ENCODE peak calls at places on chromosomes 6 and 20, in four cellular contexts. O is H9, A is tibial nerve, M is esophagus squamous epithelium. G is an unnamed sample.

GRCh38 chr6:138311268-138311667 is 66.4 kb upstream of the SMIM28 start:
- DNase-seq in O (no peak), A (no peak), M (no peak), G (no peak)

GRCh38 chr6:38058022-38058421 is 238.5 kb downstream of the ZFAND3 start:
- DNase-seq in O (no peak), A (no peak), M (no peak), G (no peak)

GRCh38 chr20:8756410-8756809 is 312.5 kb upstream of the PLCB4 start:
- DNase-seq in O (no peak), A (no peak), M (no peak), G (no peak)

GRCh38 chr6:155599571-155599970 is 143.9 kb upstream of the NOX3 start:
- DNase-seq in O (no peak), A (no peak), M (no peak), G (no peak)

GRCh38 chr6:143074670-143075318 is 14.1 kb downstream of the AIG1 start:
- DNase-seq in O (no peak), A (no peak), M (no peak), G (no peak)

GRCh38 chr20:62794007-62794724 is 2.1 kb upstream of the MRGBP start:
- DNase-seq in O (peak; percentile 96), A (peak; percentile 94), M (peak; percentile 81), G (peak; percentile 95)

GRCh38 chr6:90078513-90079289 is 184.4 kb downstream of the GJA10 start:
- DNase-seq in O (no peak), A (no peak), M (no peak), G (no peak)

GRCh38 chr6:132931937-132932336 is 117.6 kb downstream of the RPS12 start:
- DNase-seq in O (no peak), A (peak; percentile 19), M (no peak), G (no peak)

GRCh38 chr6:5287205-5287965 is 26.1 kb downstream of the FARS2 start:
- DNase-seq in O (no peak), A (no peak), M (no peak), G (no peak)

GRCh38 chr6:35605600-35605999 is 83.1 kb downstream of the FKBP5 start:
- DNase-seq in O (no peak), A (no peak), M (no peak), G (no peak)

GRCh38 chr6:7087491-7087979 is 20.2 kb upstream of the RREB1 start:
- DNase-seq in O (no peak), A (no peak), M (no peak), G (peak; percentile 6)

GRCh38 chr20:46592580-46593362 is 42.3 kb upstream of the OCSTAMP start:
- DNase-seq in O (peak; percentile 47), A (no peak), M (no peak), G (no peak)

GRCh38 chr6:27161946-27162603 is 85.4 kb upstream of the PRSS16 start:
- DNase-seq in O (no peak), A (no peak), M (no peak), G (no peak)

GRCh38 chr6:42199106-42199981 is 4.6 kb upstream of the GUCA1B start:
- DNase-seq in O (no peak), A (no peak), M (no peak), G (no peak)

GRCh38 chr6:90887764-90888163 is 300.9 kb upstream of the MAP3K7 start:
- DNase-seq in O (no peak), A (no peak), M (no peak), G (no peak)

GRCh38 chr6:135088818-135089809 is 34.5 kb upstream of the HBS1L start:
- DNase-seq in O (no peak), A (no peak), M (no peak), G (no peak)

GRCh38 chr6:130029163-130029562 is 10.8 kb downstream of the L3MBTL3 start:
- DNase-seq in O (no peak), A (no peak), M (no peak), G (no peak)

GRCh38 chr6:138454976-138455706 is 44.2 kb downstream of the NHSL1 start:
- DNase-seq in O (no peak), A (no peak), M (no peak), G (peak; percentile 66)

GRCh38 chr20:56859751-56860366 is 230.8 kb downstream of the TFAP2C start:
- DNase-seq in O (peak; percentile 48), A (no peak), M (no peak), G (no peak)

GRCh38 chr6:16802071-16802470 is 40.8 kb upstream of the ATXN1 start:
- DNase-seq in O (no peak), A (no peak), M (no peak), G (no peak)

GRCh38 chr20:25437153-25437581 is 29.7 kb downstream of the GINS1 start:
- DNase-seq in O (no peak), A (no peak), M (no peak), G (no peak)

GRCh38 chr6:18081669-18082037 is 40.8 kb downstream of the NHLRC1 start:
- DNase-seq in O (no peak), A (no peak), M (no peak), G (no peak)

GRCh38 chr6:13006578-13007300 is 290.2 kb downstream of the PHACTR1 start:
- DNase-seq in O (no peak), A (no peak), M (no peak), G (no peak)

GRCh38 chr6:166969390-166970002 is 13.1 kb upstream of the RNASET2 start:
- DNase-seq in O (no peak), A (no peak), M (no peak), G (no peak)

GRCh38 chr6:33162471-33162870 is 29.8 kb downstream of the COL11A2 start:
- DNase-seq in O (no peak), A (no peak), M (no peak), G (no peak)

GRCh38 chr20:40991181-40991889 is 37.3 kb upstream of the TOP1 start:
- DNase-seq in O (no peak), A (no peak), M (no peak), G (no peak)

GRCh38 chr20:4966826-4967751 is 34.2 kb downstream of the SLC23A2 start:
- DNase-seq in O (no peak), A (no peak), M (no peak), G (no peak)

GRCh38 chr20:51695574-51696303 is 72.5 kb downstream of the ATP9A start:
- DNase-seq in O (no peak), A (no peak), M (no peak), G (no peak)

GRCh38 chr6:116144590-116144989 is 18.7 kb upstream of the COL10A1 start:
- DNase-seq in O (no peak), A (no peak), M (no peak), G (no peak)
- H3K27ac ChIP-seq in O (no peak overlapping the region), A (no peak overlapping the region), M (no peak overlapping the region), G (no peak overlapping the region)

DNA sequence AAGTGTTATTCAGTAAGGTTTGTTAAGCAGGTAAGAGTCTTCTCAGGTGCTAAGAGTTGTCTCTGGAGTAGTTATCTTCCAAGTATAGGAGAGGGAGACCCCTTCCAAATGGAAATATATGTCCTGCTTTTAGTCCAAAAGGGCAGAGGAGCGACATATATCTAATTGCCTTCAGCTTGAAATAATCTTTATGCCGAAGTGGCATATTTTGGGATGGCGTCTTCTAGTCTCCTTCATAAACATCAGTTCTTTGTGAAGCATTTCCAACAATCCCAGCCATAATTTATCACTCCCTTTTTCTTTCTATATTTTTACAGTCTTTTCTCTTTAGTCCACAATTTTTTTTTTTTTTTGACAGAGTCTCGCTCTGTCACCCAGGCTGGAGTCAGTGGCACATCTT is 6.0 kb downstream of the TMC2 start:
- DNase-seq in O (no peak), A (no peak), M (no peak), G (no peak)
- H3K27me3 ChIP-seq in O (no peaks in the 10 kb centered on the region), A (no peaks in the 10 kb centered on the region), M (peaks cover 78% of the 10 kb centered on the region), G (peaks cover 20% of the 10 kb centered on the region)

DNA sequence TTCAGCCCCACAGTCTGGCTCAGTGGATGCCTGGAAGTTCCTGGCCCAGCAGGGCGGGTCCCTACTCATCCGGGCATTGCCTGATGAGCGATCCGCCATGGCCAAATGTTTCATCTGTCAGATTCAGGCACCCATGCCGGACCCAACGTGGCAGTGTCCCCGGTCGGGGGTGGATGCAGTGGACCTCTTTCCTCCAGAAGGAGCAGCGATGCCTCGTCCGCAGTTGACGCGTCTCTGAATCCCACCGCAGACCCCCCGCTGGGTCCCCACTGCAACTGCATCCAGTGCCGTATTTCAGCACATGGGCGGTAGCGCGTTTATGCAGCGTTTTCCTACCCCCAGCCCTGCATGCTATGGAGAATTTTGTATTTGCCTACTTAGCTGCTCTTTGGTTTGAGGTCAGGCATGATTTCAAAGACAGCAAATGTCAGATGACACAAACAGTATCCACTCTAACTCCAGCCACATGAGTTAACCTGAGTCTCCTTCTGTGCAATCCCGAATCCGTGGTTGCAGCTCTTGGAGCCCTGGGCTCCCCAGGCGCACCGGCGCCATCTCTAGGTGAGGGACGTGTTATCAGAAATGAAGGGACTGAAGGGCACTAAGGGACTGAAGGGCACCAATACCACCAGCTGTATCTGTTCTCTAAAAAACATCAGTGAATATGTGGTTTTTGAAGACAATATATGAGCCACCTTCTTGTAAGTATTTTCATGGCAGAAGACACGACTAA is 72.6 kb upstream of the THBS2 start:
- DNase-seq in O (peak; percentile 70), A (no peak), M (no peak), G (no peak)
- TF ChIP-seq CTCF in O (peak; percentile 70), A (peak; percentile 8), M (no peak), G (no peak)

GRCh38 chr20:21509079-21509596 is 4.7 kb downstream of the NKX2-2 start:
- DNase-seq in O (no peak), A (no peak), M (no peak), G (no peak)
- H3K27ac ChIP-seq in O (no peak overlapping the region), A (no peak overlapping the region), M (no peak overlapping the region), G (no peak overlapping the region)

GRCh38 chr20:1277529-1278322 is 11.6 kb downstream of the SNPH start:
- DNase-seq in O (peak; percentile 19), A (no peak), M (no peak), G (no peak)

GRCh38 chr20:1278323-1278660 is 12.2 kb downstream of the SNPH start:
- DNase-seq in O (no peak), A (no peak), M (no peak), G (no peak)

GRCh38 chr20:1280421-1281102 is 14.5 kb downstream of the SNPH start:
- DNase-seq in O (peak; percentile 6), A (no peak), M (no peak), G (no peak)

GRCh38 chr20:1281279-1282057 is 15.4 kb downstream of the SNPH start:
- DNase-seq in O (peak; percentile 10), A (no peak), M (no peak), G (no peak)

GRCh38 chr20:1278993-1279392 is 12.9 kb downstream of the SNPH start:
- DNase-seq in O (no peak), A (no peak), M (no peak), G (no peak)
- H3K27me3 ChIP-seq in O (no peaks in the 10 kb centered on the region), A (no peaks in the 10 kb centered on the region), M (no peaks in the 10 kb centered on the region), G (no peaks in the 10 kb centered on the region)

DNA sequence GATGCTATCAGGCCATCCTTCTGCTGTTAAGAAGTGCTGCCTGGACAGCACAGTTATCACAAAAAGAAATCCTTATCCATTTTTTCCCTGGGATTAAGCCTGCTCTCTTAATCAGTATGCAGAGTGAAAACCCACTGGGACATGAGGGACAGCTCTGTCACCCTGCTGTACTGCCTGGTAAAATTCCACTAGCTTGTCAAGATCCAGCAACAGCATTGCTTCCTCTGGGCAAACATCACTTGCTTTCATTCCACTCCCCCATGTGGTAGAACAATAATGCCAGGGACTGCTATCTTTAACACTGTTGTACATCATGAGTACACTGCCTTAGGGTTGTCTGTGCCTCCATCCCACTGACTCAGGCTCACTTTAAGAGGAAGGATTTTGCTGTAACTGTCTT is 331.3 kb downstream of the KIF16B start:
- DNase-seq in O (no peak), A (no peak), M (no peak), G (no peak)
- TF ChIP-seq CTCF in O (peak; percentile 16), A (no peak), M (no peak), G (no peak)

G was measured in CD4-positive, alpha-beta T cell.